ENCODE peak calls at places on chromosome 1, in seven cellular contexts. G is left cardiac atrium, U is HTR-8/SVneo, O is cardiac muscle cell, E is upper lobe of right lung, Q is NT2/D1, I is breast epithelium. A is an unnamed sample.

GRCh38 chr1:7335224-7335879 is 435.7 kb upstream of the VAMP3 start:
- DNase-seq in G (no peak), U (peak; percentile 22), O (no peak), E (no peak), Q (no peak), I (no peak), A (no peak)

GRCh38 chr1:76408303-76408702 is 333.8 kb downstream of the ST6GALNAC3 start:
- DNase-seq in G (no peak), U (no peak), O (no peak), E (no peak), Q (no peak), I (no peak), A (no peak)

GRCh38 chr1:220772846-220773245 is 13.9 kb upstream of the MTARC1 start:
- DNase-seq in G (no peak), U (no peak), O (no peak), E (no peak), Q (no peak), I (no peak), A (no peak)

GRCh38 chr1:231970684-231971083 is 344.1 kb downstream of the DISC1 start:
- DNase-seq in G (no peak), U (no peak), O (no peak), E (no peak), Q (no peak), I (no peak), A (no peak)

GRCh38 chr1:54302549-54302948 is 102.6 kb downstream of the MRPL37 start:
- DNase-seq in G (no peak), U (no peak), O (no peak), E (no peak), Q (no peak), I (no peak), A (no peak)

GRCh38 chr1:90313756-90314155 is 318.8 kb downstream of the ZNF326 start:
- DNase-seq in G (no peak), U (no peak), O (no peak), E (no peak), Q (no peak), I (no peak), A (no peak)

GRCh38 chr1:9700340-9700739 is 48.8 kb downstream of the PIK3CD start:
- DNase-seq in G (no peak), U (peak; percentile 61), O (no peak), E (no peak), Q (no peak), I (no peak), A (no peak)

GRCh38 chr1:219399446-219399845 is 213.5 kb downstream of the ZC3H11B start:
- DNase-seq in G (no peak), U (no peak), O (no peak), E (no peak), Q (no peak), I (no peak), A (no peak)

GRCh38 chr1:28668191-28668955 is at the start of gene GMEB1:
- DNase-seq in G (peak; percentile 90), U (peak; percentile 87), O (peak; percentile 94), E (peak; percentile 95), Q (peak; percentile 91), I (peak; percentile 73), A (peak; percentile 82)

GRCh38 chr1:30058966-30059365 is 664.4 kb downstream of the MATN1 start:
- DNase-seq in G (no peak), U (peak; percentile 81), O (no peak), E (no peak), Q (no peak), I (no peak), A (no peak)

GRCh38 chr1:19735419-19736127 is 64.1 kb downstream of the TMCO4 start:
- DNase-seq in G (peak; percentile 66), U (peak; percentile 19), O (no peak), E (peak; percentile 16), Q (no peak), I (no peak), A (no peak)

GRCh38 chr1:16137890-16138467 is 17.9 kb downstream of the EPHA2 start:
- DNase-seq in G (no peak), U (no peak), O (no peak), E (no peak), Q (no peak), I (no peak), A (no peak)

GRCh38 chr1:183967914-183968313 is 69.6 kb downstream of the COLGALT2 start:
- DNase-seq in G (no peak), U (no peak), O (no peak), E (no peak), Q (no peak), I (no peak), A (no peak)

A was measured in naive thymus-derived CD4-positive, alpha-beta T cell.